ENCODE peak calls at places on chromosomes 5 and 9, in eight cellular contexts. One of them, this sample, is unnamed.

GRCh38 chr5:7047862-7048261 is 334.6 kb downstream of the TENT4A start:
- DNase-seq in retina: no peak
- DNase-seq in NCI-H2171: no peak
- DNase-seq in skeletal muscle cell: no peak
- DNase-seq in GM10248: no peak
- DNase-seq in cardiac fibroblast: no peak
- DNase-seq in DMS79: peak
- DNase-seq in spleen: no peak
- DNase-seq in this sample: no peak

GRCh38 chr5:138305797-138306196 is 25.8 kb downstream of the CDC25C start:
- DNase-seq in retina: no peak
- DNase-seq in NCI-H2171: peak
- DNase-seq in skeletal muscle cell: no peak
- DNase-seq in GM10248: no peak
- DNase-seq in cardiac fibroblast: no peak
- DNase-seq in DMS79: peak
- DNase-seq in spleen: peak
- DNase-seq in this sample: no peak

GRCh38 chr5:72021651-72022357 is 85.5 kb upstream of the MAP1B start:
- DNase-seq in retina: no peak
- DNase-seq in NCI-H2171: no peak
- DNase-seq in skeletal muscle cell: no peak
- DNase-seq in GM10248: no peak
- DNase-seq in cardiac fibroblast: no peak
- DNase-seq in DMS79: no peak
- DNase-seq in spleen: no peak
- DNase-seq in this sample: no peak

GRCh38 chr9:97518909-97519307 is 17.4 kb downstream of the TMOD1 start:
- DNase-seq in retina: no peak
- DNase-seq in NCI-H2171: no peak
- DNase-seq in skeletal muscle cell: peak
- DNase-seq in GM10248: no peak
- DNase-seq in cardiac fibroblast: no peak
- DNase-seq in DMS79: peak
- DNase-seq in spleen: no peak
- DNase-seq in this sample: no peak

GRCh38 chr5:85814596-85814995 is 803.1 kb upstream of the COX7C start:
- DNase-seq in retina: no peak
- DNase-seq in NCI-H2171: no peak
- DNase-seq in skeletal muscle cell: no peak
- DNase-seq in GM10248: no peak
- DNase-seq in cardiac fibroblast: no peak
- DNase-seq in DMS79: no peak
- DNase-seq in spleen: no peak
- DNase-seq in this sample: no peak

GRCh38 chr9:14096182-14096922 is 217.6 kb downstream of the NFIB start:
- DNase-seq in retina: peak
- DNase-seq in NCI-H2171: peak
- DNase-seq in skeletal muscle cell: peak
- DNase-seq in GM10248: no peak
- DNase-seq in cardiac fibroblast: peak
- DNase-seq in DMS79: peak
- DNase-seq in spleen: no peak
- DNase-seq in this sample: no peak

GRCh38 chr5:42022383-42022782 is 97.3 kb downstream of the FBXO4 start:
- DNase-seq in retina: no peak
- DNase-seq in NCI-H2171: no peak
- DNase-seq in skeletal muscle cell: no peak
- DNase-seq in GM10248: no peak
- DNase-seq in cardiac fibroblast: no peak
- DNase-seq in DMS79: no peak
- DNase-seq in spleen: no peak
- DNase-seq in this sample: no peak

GRCh38 chr9:5438301-5439162 is 807 bp upstream of the PLGRKT start:
- DNase-seq in retina: no peak
- DNase-seq in NCI-H2171: no peak
- DNase-seq in skeletal muscle cell: no peak
- DNase-seq in GM10248: peak
- DNase-seq in cardiac fibroblast: peak
- DNase-seq in DMS79: no peak
- DNase-seq in spleen: peak
- DNase-seq in this sample: no peak

GRCh38 chr5:159242656-159243055 is 20.4 kb upstream of the UBLCP1 start:
- DNase-seq in retina: no peak
- DNase-seq in NCI-H2171: no peak
- DNase-seq in skeletal muscle cell: no peak
- DNase-seq in GM10248: no peak
- DNase-seq in cardiac fibroblast: peak
- DNase-seq in DMS79: no peak
- DNase-seq in spleen: no peak
- DNase-seq in this sample: no peak

GRCh38 chr9:111023090-111023489 is 15.2 kb downstream of the LPAR1 start:
- DNase-seq in retina: no peak
- DNase-seq in NCI-H2171: no peak
- DNase-seq in skeletal muscle cell: no peak
- DNase-seq in GM10248: no peak
- DNase-seq in cardiac fibroblast: no peak
- DNase-seq in DMS79: no peak
- DNase-seq in spleen: no peak
- DNase-seq in this sample: no peak

GRCh38 chr5:26669523-26669922 is 368.9 kb downstream of the CDH9 start:
- DNase-seq in retina: no peak
- DNase-seq in NCI-H2171: no peak
- DNase-seq in skeletal muscle cell: no peak
- DNase-seq in GM10248: no peak
- DNase-seq in cardiac fibroblast: no peak
- DNase-seq in DMS79: no peak
- DNase-seq in spleen: peak
- DNase-seq in this sample: no peak

GRCh38 chr5:14708551-14708950 is 44.0 kb downstream of the OTULIN start:
- DNase-seq in retina: no peak
- DNase-seq in NCI-H2171: no peak
- DNase-seq in skeletal muscle cell: no peak
- DNase-seq in GM10248: no peak
- DNase-seq in cardiac fibroblast: no peak
- DNase-seq in DMS79: no peak
- DNase-seq in spleen: no peak
- DNase-seq in this sample: no peak

GRCh38 chr9:113563856-113564514 is 100.5 kb downstream of the RGS3 start:
- DNase-seq in retina: no peak
- DNase-seq in NCI-H2171: no peak
- DNase-seq in skeletal muscle cell: no peak
- DNase-seq in GM10248: no peak
- DNase-seq in cardiac fibroblast: no peak
- DNase-seq in DMS79: no peak
- DNase-seq in spleen: peak
- DNase-seq in this sample: no peak